ENCODE peak calls at places on chromosomes 11 and 22, in nine cellular contexts. G is cerebellum; O is stimulated activated CD8-positive, alpha-beta memory T cell treated with anti-CD3 and anti-CD28 coated beads, Interleukin-7, amount 100 ng/mL, for 4 hours; A is fibroblast of the conjunctiva; U is ovary; K is HFF-Myc; B is SK-MEL-5; P is islet precursor cell; L is astrocyte. J is an unnamed sample.

GRCh38 chr11:13644997-13645667 is 23.3 kb upstream of the FAR1 start:
- DNase-seq in G (no peak), A (no peak), U (no peak), O (no peak), B (no peak), L (peak; percentile 14), P (no peak), K (no peak), J (no peak)

GRCh38 chr22:35835998-35836691 is 118.5 kb downstream of the APOL5 start:
- DNase-seq in B (peak; percentile 52), L (peak; percentile 90), P (peak; percentile 89), K (peak; percentile 93), G (peak; percentile 50), A (peak; percentile 85), O (no peak), U (peak; percentile 39), J (peak; percentile 74)

GRCh38 chr11:57512646-57513445 is 2.7 kb downstream of the SLC43A1 start:
- DNase-seq in A (no peak), G (no peak), P (no peak), K (no peak), O (no peak), U (no peak), B (no peak), L (no peak), J (no peak)

GRCh38 chr22:27810566-27810965 is 9.0 kb upstream of the MN1 start:
- DNase-seq in A (no peak), U (peak; percentile 82), L (peak; percentile 69), K (no peak), G (no peak), O (no peak), B (no peak), P (peak; percentile 72), J (peak; percentile 42)

GRCh38 chr11:111624602-111625001 is 22.4 kb downstream of the SIK2 start:
- DNase-seq in U (no peak), B (no peak), G (no peak), K (no peak), L (no peak), O (no peak), P (no peak), A (no peak), J (no peak)

GRCh38 chr11:11532574-11532973 is 89.2 kb downstream of the GALNT18 start:
- DNase-seq in L (peak; percentile 19), G (no peak), B (no peak), A (no peak), P (no peak), O (no peak), K (no peak), U (no peak), J (no peak)

GRCh38 chr11:128213461-128213860 is 373.9 kb downstream of the ETS1 start:
- DNase-seq in A (no peak), P (no peak), G (no peak), K (no peak), O (no peak), B (no peak), U (no peak), L (no peak), J (no peak)

GRCh38 chr22:41576877-41577276 is 12.8 kb downstream of the PMM1 start:
- DNase-seq in U (no peak), L (no peak), K (no peak), A (no peak), P (peak; percentile 90), O (no peak), G (peak; percentile 73), B (peak; percentile 79), J (no peak)

GRCh38 chr11:35955636-35956035 is 11.8 kb downstream of the LDLRAD3 start:
- DNase-seq in O (no peak), L (no peak), B (no peak), K (no peak), A (no peak), P (no peak), G (no peak), U (no peak), J (no peak)

GRCh38 chr11:48141475-48142100 is 75.0 kb upstream of the OR4B1 start:
- DNase-seq in P (no peak), L (peak; percentile 29), G (no peak), B (no peak), K (no peak), A (no peak), O (no peak), U (no peak), J (no peak)

GRCh38 chr22:25829808-25830777 is 88.1 kb downstream of the MYO18B start:
- DNase-seq in P (peak; percentile 26), G (no peak), O (no peak), U (no peak), A (no peak), K (no peak), B (no peak), L (no peak), J (no peak)

GRCh38 chr22:45224988-45225731 is 15.5 kb downstream of the KIAA0930 start:
- DNase-seq in L (no peak), B (peak; percentile 96), U (no peak), K (no peak), P (peak; percentile 52), A (no peak), O (no peak), G (no peak), J (no peak)

GRCh38 chr11:34599406-34599901 is 21.4 kb upstream of the EHF start:
- DNase-seq in G (no peak), U (no peak), O (no peak), A (no peak), P (no peak), K (peak; percentile 40), L (peak; percentile 88), B (peak; percentile 84), J (no peak)

GRCh38 chr22:43144949-43145348 is 1.8 kb upstream of the MCAT start:
- DNase-seq in O (no peak), L (no peak), B (no peak), U (no peak), G (no peak), P (no peak), A (no peak), K (no peak), J (no peak)

GRCh38 chr11:65790104-65790901 is 3.4 kb downstream of the OVOL1 start:
- DNase-seq in G (no peak), A (no peak), O (no peak), U (no peak), B (no peak), K (no peak), P (no peak), L (no peak), J (no peak)

GRCh38 chr22:23913306-23913660 is 19.1 kb downstream of the MIF start:
- DNase-seq in O (no peak), A (no peak), G (no peak), U (no peak), K (no peak), L (no peak), B (no peak), P (no peak), J (no peak)

GRCh38 chr11:84136926-84137325 is 850.8 kb upstream of the CCDC90B start:
- DNase-seq in P (no peak), L (peak; percentile 79), K (no peak), U (no peak), O (no peak), G (no peak), B (no peak), A (no peak), J (no peak)

GRCh38 chr22:17198188-17199130 is 20.8 kb downstream of the ADA2 start:
- DNase-seq in U (peak; percentile 43), O (no peak), G (peak; percentile 45), L (peak; percentile 12), P (peak; percentile 84), A (no peak), B (no peak), K (no peak), J (peak; percentile 62)

GRCh38 chr11:86101941-86102407 is 33.1 kb upstream of the PICALM start:
- DNase-seq in G (no peak), L (peak; percentile 63), B (no peak), O (no peak), U (no peak), A (no peak), P (no peak), K (no peak), J (peak; percentile 1)

GRCh38 chr22:33519140-33519973 is 400.9 kb downstream of the LARGE1 start:
- DNase-seq in U (peak; percentile 36), L (peak; percentile 49), K (peak; percentile 43), B (peak; percentile 83), O (no peak), G (peak; percentile 63), P (peak; percentile 60), A (peak; percentile 26), J (peak; percentile 56)

GRCh38 chr11:125057370-125058060 is 5.6 kb upstream of the SLC37A2 start:
- DNase-seq in L (no peak), A (no peak), G (no peak), K (no peak), O (no peak), U (no peak), B (no peak), P (no peak), J (no peak)

GRCh38 chr22:44210721-44211120 is 30.0 kb downstream of the PARVG start:
- DNase-seq in B (no peak), K (no peak), L (peak; percentile 68), U (no peak), P (no peak), A (peak; percentile 47), O (no peak), G (no peak), J (no peak)

GRCh38 chr11:19027829-19028595 is 32.5 kb downstream of the MRGPRX2 start:
- DNase-seq in L (peak; percentile 96), U (no peak), G (no peak), O (no peak), B (no peak), A (no peak), K (peak; percentile 33), P (peak; percentile 58), J (no peak)

GRCh38 chr11:117875397-117876048 is 935 bp downstream of the FXYD6 start:
- DNase-seq in B (no peak), K (no peak), U (peak; percentile 60), P (peak; percentile 52), O (no peak), L (no peak), G (peak; percentile 74), A (no peak), J (peak; percentile 64)

GRCh38 chr11:110679323-110679980 is 32.8 kb downstream of the ARHGAP20 start:
- DNase-seq in U (no peak), P (no peak), K (no peak), O (no peak), L (peak; percentile 19), A (no peak), G (no peak), B (no peak), J (no peak)

GRCh38 chr22:22761963-22762772 is 117.8 kb downstream of the GGTLC2 start:
- DNase-seq in K (no peak), O (no peak), L (no peak), G (no peak), A (no peak), B (no peak), P (peak; percentile 44), U (no peak), J (no peak)

GRCh38 chr11:72584933-72585597 is 89.2 kb downstream of the PDE2A start:
- DNase-seq in P (no peak), O (no peak), G (no peak), U (no peak), K (no peak), L (no peak), B (no peak), A (no peak), J (no peak)

GRCh38 chr22:49724893-49725489 is 102.7 kb downstream of the BRD1 start:
- DNase-seq in K (no peak), U (peak; percentile 37), P (peak; percentile 87), L (peak; percentile 3), B (peak; percentile 71), G (peak; percentile 76), O (peak; percentile 36), A (no peak), J (peak; percentile 61)

GRCh38 chr22:46355369-46355995 is 20.0 kb downstream of the TRMU start:
- DNase-seq in O (peak; percentile 35), A (peak; percentile 47), U (peak; percentile 60), G (peak; percentile 69), P (peak; percentile 87), L (peak; percentile 30), B (peak; percentile 75), K (peak; percentile 26), J (peak; percentile 31)

GRCh38 chr22:28899199-28899853 is 16.0 kb downstream of the ZNRF3 start:
- DNase-seq in L (peak; percentile 42), U (no peak), K (no peak), A (no peak), P (no peak), B (no peak), G (no peak), O (no peak), J (no peak)